ENCODE peak calls at places on chromosomes 5 and 9, in five cellular contexts. E is HCEC 1CT; W is osteocyte; Y is stimulated activated CD8-positive, alpha-beta memory T cell treated with anti-CD3 and anti-CD28 coated beads, Interleukin-15, amount 100 ng/mL, for 48 hours; F is NCI-H1092. R is an unnamed sample.
A peak's percentile ranks its signal among the peaks of the same experiment; 100 is the strongest.

GRCh38 chr9:112764344-112764743 is 13.8 kb downstream of the SNX30 start:
- DNase-seq in E (peak; percentile 75), W (no peak), Y (no peak), F (no peak), R (peak; percentile 84)

GRCh38 chr9:90870646-90871326 is 69.2 kb downstream of the SYK start:
- DNase-seq in E (peak; percentile 26), W (peak; percentile 25), Y (no peak), F (no peak), R (peak; percentile 10)

GRCh38 chr5:98604301-98604700 is 169.2 kb upstream of the RGMB start:
- DNase-seq in E (no peak), W (no peak), Y (no peak), F (no peak), R (no peak)

GRCh38 chr5:172010278-172010677 is 3.8 kb upstream of the FBXW11 start:
- DNase-seq in E (no peak), W (no peak), Y (no peak), F (no peak), R (no peak)

GRCh38 chr5:167961731-167962130 is 329.7 kb upstream of the WWC1 start:
- DNase-seq in E (no peak), W (no peak), Y (no peak), F (no peak), R (no peak)

GRCh38 chr9:75914002-75914401 is 23.5 kb downstream of the PCSK5 start:
- DNase-seq in E (no peak), W (no peak), Y (no peak), F (no peak), R (peak; percentile 77)

GRCh38 chr5:14156611-14157493 is 13.7 kb downstream of the TRIO start:
- DNase-seq in E (peak; percentile 96), W (no peak), Y (no peak), F (no peak), R (peak; percentile 97)

GRCh38 chr5:147396070-147396469 is 113.8 kb downstream of the DPYSL3 start:
- DNase-seq in E (peak; percentile 8), W (no peak), Y (no peak), F (no peak), R (no peak)

GRCh38 chr9:94761506-94761905 is 35.0 kb downstream of the AOPEP start:
- DNase-seq in E (no peak), W (no peak), Y (no peak), F (no peak), R (no peak)

GRCh38 chr5:3385874-3386536 is 209.6 kb upstream of the IRX1 start:
- DNase-seq in E (no peak), W (peak; percentile 38), Y (no peak), F (no peak), R (no peak)

GRCh38 chr9:26856413-26857032 is 36.1 kb downstream of the CAAP1 start:
- DNase-seq in E (peak; percentile 46), W (no peak), Y (no peak), F (peak; percentile 55), R (peak; percentile 34)

R was measured in kidney glomerular epithelial cell.